ENCODE peak calls at places on chromosomes 12 and 14, in four cellular contexts. One of them, this sample, is unnamed.

GRCh38 chr12:69698769-69699540 is at the start of gene BEST3:
- DNase-seq in cardiac muscle cell: no peak
- DNase-seq in A549: no peak
- DNase-seq in CD4-positive, CD25-positive, alpha-beta regulatory T cell: no peak
- DNase-seq in this sample: no peak

GRCh38 chr14:104361101-104361591 is 218.4 kb upstream of the C14orf180 start:
- DNase-seq in cardiac muscle cell: no peak
- DNase-seq in A549: no peak
- DNase-seq in CD4-positive, CD25-positive, alpha-beta regulatory T cell: no peak
- DNase-seq in this sample: no peak

GRCh38 chr14:93906341-93907329 is 20.5 kb upstream of the FAM181A start:
- DNase-seq in cardiac muscle cell: peak; percentile 75
- DNase-seq in A549: peak; percentile 56
- DNase-seq in CD4-positive, CD25-positive, alpha-beta regulatory T cell: peak; percentile 42
- DNase-seq in this sample: peak; percentile 51

GRCh38 chr12:89156862-89157262 is 195.4 kb downstream of the DUSP6 start:
- DNase-seq in cardiac muscle cell: no peak
- DNase-seq in A549: no peak
- DNase-seq in CD4-positive, CD25-positive, alpha-beta regulatory T cell: no peak
- DNase-seq in this sample: no peak

GRCh38 chr12:90090929-90091651 is 382.5 kb upstream of the ATP2B1 start:
- DNase-seq in cardiac muscle cell: peak; percentile 61
- DNase-seq in A549: peak; percentile 54
- DNase-seq in CD4-positive, CD25-positive, alpha-beta regulatory T cell: no peak
- DNase-seq in this sample: no peak

GRCh38 chr12:95709152-95709551 is 81.4 kb downstream of the NTN4 start:
- DNase-seq in cardiac muscle cell: no peak
- DNase-seq in A549: no peak
- DNase-seq in CD4-positive, CD25-positive, alpha-beta regulatory T cell: no peak
- DNase-seq in this sample: no peak

GRCh38 chr12:24839268-24839791 is 109.6 kb downstream of the BCAT1 start:
- DNase-seq in cardiac muscle cell: no peak
- DNase-seq in A549: no peak
- DNase-seq in CD4-positive, CD25-positive, alpha-beta regulatory T cell: no peak
- DNase-seq in this sample: no peak

GRCh38 chr12:119180380-119181040 is 1.8 kb downstream of the HSPB8 start:
- DNase-seq in cardiac muscle cell: peak; percentile 38
- DNase-seq in A549: no peak
- DNase-seq in CD4-positive, CD25-positive, alpha-beta regulatory T cell: no peak
- DNase-seq in this sample: no peak

GRCh38 chr14:68651652-68652432 is 141.0 kb downstream of the ZFP36L1 start:
- DNase-seq in cardiac muscle cell: no peak
- DNase-seq in A549: no peak
- DNase-seq in CD4-positive, CD25-positive, alpha-beta regulatory T cell: no peak
- DNase-seq in this sample: no peak

GRCh38 chr14:65098586-65098985 is 3.7 kb downstream of the MAX start:
- DNase-seq in cardiac muscle cell: no peak
- DNase-seq in A549: no peak
- DNase-seq in CD4-positive, CD25-positive, alpha-beta regulatory T cell: peak; percentile 68
- DNase-seq in this sample: peak; percentile 57
- H3K4me3 ChIP-seq in cardiac muscle cell: no peak overlapping the region
- H3K4me3 ChIP-seq in A549: no peak overlapping the region
- H3K4me3 ChIP-seq in CD4-positive, CD25-positive, alpha-beta regulatory T cell: peak overlapping the region; percentile 89
- H3K4me3 ChIP-seq in this sample: peak overlapping the region; percentile 30

GRCh38 chr14:59133709-59134108 is 54.8 kb upstream of the DAAM1 start:
- DNase-seq in cardiac muscle cell: no peak
- DNase-seq in A549: no peak
- DNase-seq in CD4-positive, CD25-positive, alpha-beta regulatory T cell: no peak
- DNase-seq in this sample: no peak
- H3K27ac ChIP-seq in cardiac muscle cell: no peak overlapping the region
- H3K27ac ChIP-seq in A549: no peak overlapping the region
- H3K27ac ChIP-seq in CD4-positive, CD25-positive, alpha-beta regulatory T cell: no peak overlapping the region
- H3K27ac ChIP-seq in this sample: no peak overlapping the region

DNA sequence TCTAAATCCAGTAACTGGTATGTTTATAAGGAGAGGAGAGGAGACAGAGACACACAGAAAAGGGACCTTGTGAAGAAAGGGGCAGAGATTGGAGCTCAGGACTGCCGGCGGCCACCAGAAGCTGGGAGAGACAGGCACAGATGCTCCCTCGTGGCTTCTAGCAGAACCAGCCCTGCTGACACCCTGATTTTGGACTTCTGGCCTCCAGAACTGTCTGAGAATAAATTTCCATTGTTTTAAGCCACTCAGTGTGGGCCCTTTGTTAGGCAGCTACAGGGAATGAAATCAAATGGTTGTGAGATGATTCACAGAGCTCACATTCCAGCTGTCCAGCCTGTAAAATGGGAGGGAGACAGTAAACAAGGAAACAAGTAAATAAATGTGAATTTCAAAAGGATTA is 47.6 kb downstream of the TMEM132C start:
- DNase-seq in cardiac muscle cell: no peak
- DNase-seq in A549: no peak
- DNase-seq in CD4-positive, CD25-positive, alpha-beta regulatory T cell: no peak
- DNase-seq in this sample: no peak
- H3K4me1 ChIP-seq in cardiac muscle cell: peaks cover 38% of the 10 kb centered on the region
- H3K4me1 ChIP-seq in A549: no peaks in the 10 kb centered on the region
- H3K4me1 ChIP-seq in CD4-positive, CD25-positive, alpha-beta regulatory T cell: no peaks in the 10 kb centered on the region
- H3K4me1 ChIP-seq in this sample: no peaks in the 10 kb centered on the region

GRCh38 chr12:51911307-51911706 is 4.0 kb downstream of the ACVRL1 start:
- DNase-seq in cardiac muscle cell: no peak
- DNase-seq in A549: no peak
- DNase-seq in CD4-positive, CD25-positive, alpha-beta regulatory T cell: no peak
- DNase-seq in this sample: no peak
- H3K4me3 ChIP-seq in cardiac muscle cell: no peak overlapping the region
- H3K4me3 ChIP-seq in A549: no peak overlapping the region
- H3K4me3 ChIP-seq in CD4-positive, CD25-positive, alpha-beta regulatory T cell: no peak overlapping the region
- H3K4me3 ChIP-seq in this sample: no peak overlapping the region

This sample was measured in CD4-positive, alpha-beta memory T cell.